ENCODE peak calls at places on chromosomes 7 and 10, in ten cellular contexts. One of them, this sample, is unnamed.

GRCh38 chr7:132575336-132575986 is 809 bp downstream of the PLXNA4 start:
- DNase-seq in kidney: peak; percentile 84
- DNase-seq in GM12865: no peak
- DNase-seq in fibroblast of pulmonary artery: peak; percentile 64
- DNase-seq in RWPE2: no peak
- DNase-seq in bronchial epithelial cell: peak; percentile 8
- DNase-seq in HCT116: no peak
- DNase-seq in cardiac muscle cell: peak; percentile 71
- DNase-seq in OCI-LY7: no peak
- DNase-seq in lower leg skin: peak; percentile 93
- DNase-seq in this sample: no peak

GRCh38 chr7:91239171-91239604 is 25.0 kb upstream of the FZD1 start:
- DNase-seq in HCT116: no peak
- DNase-seq in lower leg skin: no peak
- DNase-seq in bronchial epithelial cell: peak; percentile 7
- DNase-seq in kidney: no peak
- DNase-seq in GM12865: no peak
- DNase-seq in cardiac muscle cell: no peak
- DNase-seq in OCI-LY7: no peak
- DNase-seq in fibroblast of pulmonary artery: peak; percentile 91
- DNase-seq in RWPE2: no peak
- DNase-seq in this sample: no peak

GRCh38 chr10:121405953-121406352 is 192.3 kb downstream of the FGFR2 start:
- DNase-seq in kidney: no peak
- DNase-seq in HCT116: no peak
- DNase-seq in fibroblast of pulmonary artery: no peak
- DNase-seq in OCI-LY7: no peak
- DNase-seq in lower leg skin: no peak
- DNase-seq in bronchial epithelial cell: no peak
- DNase-seq in GM12865: no peak
- DNase-seq in RWPE2: no peak
- DNase-seq in cardiac muscle cell: no peak
- DNase-seq in this sample: no peak

GRCh38 chr10:76035010-76035727 is 603.7 kb downstream of the LRMDA start:
- DNase-seq in lower leg skin: no peak
- DNase-seq in kidney: no peak
- DNase-seq in RWPE2: no peak
- DNase-seq in HCT116: no peak
- DNase-seq in cardiac muscle cell: peak; percentile 37
- DNase-seq in bronchial epithelial cell: no peak
- DNase-seq in GM12865: no peak
- DNase-seq in OCI-LY7: no peak
- DNase-seq in fibroblast of pulmonary artery: no peak
- DNase-seq in this sample: no peak

GRCh38 chr7:3408814-3409595 is 108.0 kb downstream of the SDK1 start:
- DNase-seq in GM12865: peak; percentile 9
- DNase-seq in bronchial epithelial cell: no peak
- DNase-seq in cardiac muscle cell: no peak
- DNase-seq in RWPE2: no peak
- DNase-seq in OCI-LY7: no peak
- DNase-seq in fibroblast of pulmonary artery: no peak
- DNase-seq in lower leg skin: no peak
- DNase-seq in HCT116: no peak
- DNase-seq in kidney: no peak
- DNase-seq in this sample: no peak

GRCh38 chr7:100127866-100128601 is 1.3 kb downstream of the MBLAC1 start:
- DNase-seq in kidney: peak; percentile 80
- DNase-seq in RWPE2: no peak
- DNase-seq in lower leg skin: no peak
- DNase-seq in fibroblast of pulmonary artery: no peak
- DNase-seq in HCT116: no peak
- DNase-seq in GM12865: peak; percentile 37
- DNase-seq in cardiac muscle cell: peak; percentile 62
- DNase-seq in bronchial epithelial cell: no peak
- DNase-seq in OCI-LY7: peak; percentile 68
- DNase-seq in this sample: no peak

GRCh38 chr10:79938728-79939380 is 10.1 kb downstream of the SFTPD start:
- DNase-seq in lower leg skin: peak; percentile 85
- DNase-seq in RWPE2: no peak
- DNase-seq in kidney: no peak
- DNase-seq in bronchial epithelial cell: no peak
- DNase-seq in OCI-LY7: peak; percentile 40
- DNase-seq in HCT116: no peak
- DNase-seq in cardiac muscle cell: peak; percentile 7
- DNase-seq in GM12865: peak; percentile 20
- DNase-seq in fibroblast of pulmonary artery: no peak
- DNase-seq in this sample: no peak

GRCh38 chr10:18097524-18097923 is 42.7 kb upstream of the CACNB2 start:
- DNase-seq in GM12865: no peak
- DNase-seq in lower leg skin: no peak
- DNase-seq in fibroblast of pulmonary artery: peak; percentile 38
- DNase-seq in bronchial epithelial cell: peak; percentile 15
- DNase-seq in HCT116: no peak
- DNase-seq in OCI-LY7: no peak
- DNase-seq in kidney: no peak
- DNase-seq in cardiac muscle cell: no peak
- DNase-seq in RWPE2: no peak
- DNase-seq in this sample: no peak

GRCh38 chr7:101542527-101543241 is 86.4 kb downstream of the MYL10 start:
- DNase-seq in RWPE2: no peak
- DNase-seq in fibroblast of pulmonary artery: peak; percentile 49
- DNase-seq in GM12865: peak; percentile 68
- DNase-seq in kidney: no peak
- DNase-seq in HCT116: peak; percentile 33
- DNase-seq in lower leg skin: peak; percentile 93
- DNase-seq in cardiac muscle cell: peak; percentile 79
- DNase-seq in bronchial epithelial cell: peak; percentile 39
- DNase-seq in OCI-LY7: peak; percentile 76
- DNase-seq in this sample: no peak

DNA sequence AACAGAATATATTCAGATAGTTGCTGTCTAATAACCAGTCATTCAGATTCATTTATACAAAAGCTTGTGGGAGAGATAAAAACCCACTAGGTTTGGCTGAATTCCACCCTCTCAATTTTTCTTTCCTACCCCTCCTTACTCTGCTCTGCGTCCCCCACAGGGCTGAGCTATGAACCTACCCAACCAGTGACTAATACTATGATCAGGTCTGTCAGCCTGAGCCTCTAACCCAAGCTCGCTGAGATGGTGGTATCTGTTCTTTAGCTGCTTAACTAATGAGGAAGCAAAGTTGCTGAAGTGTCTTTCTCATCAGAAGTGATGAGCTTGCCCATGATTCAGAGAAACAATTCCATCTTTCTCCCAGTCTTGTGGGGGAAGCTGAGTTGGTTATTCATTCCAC is 248.7 kb upstream of the GPR26 start:
- DNase-seq in RWPE2: no peak
- DNase-seq in fibroblast of pulmonary artery: no peak
- DNase-seq in bronchial epithelial cell: no peak
- DNase-seq in OCI-LY7: no peak
- DNase-seq in kidney: no peak
- DNase-seq in lower leg skin: no peak
- DNase-seq in HCT116: no peak
- DNase-seq in cardiac muscle cell: no peak
- DNase-seq in GM12865: peak; percentile 10
- DNase-seq in this sample: no peak
- H3K4me3 ChIP-seq in RWPE2: no peak overlapping the region
- H3K4me3 ChIP-seq in fibroblast of pulmonary artery: no peak overlapping the region
- H3K4me3 ChIP-seq in bronchial epithelial cell: no peak overlapping the region
- H3K4me3 ChIP-seq in OCI-LY7: no peak overlapping the region
- H3K4me3 ChIP-seq in kidney: no peak overlapping the region
- H3K4me3 ChIP-seq in lower leg skin: no peak overlapping the region
- H3K4me3 ChIP-seq in HCT116: no peak overlapping the region
- H3K4me3 ChIP-seq in cardiac muscle cell: no peak overlapping the region
- H3K4me3 ChIP-seq in GM12865: no peak overlapping the region
- H3K4me3 ChIP-seq in this sample: no peak overlapping the region

GRCh38 chr7:71984348-71984747 is 427.8 kb downstream of the CALN1 start:
- DNase-seq in OCI-LY7: no peak
- DNase-seq in GM12865: no peak
- DNase-seq in HCT116: no peak
- DNase-seq in bronchial epithelial cell: no peak
- DNase-seq in kidney: no peak
- DNase-seq in cardiac muscle cell: no peak
- DNase-seq in RWPE2: no peak
- DNase-seq in fibroblast of pulmonary artery: no peak
- DNase-seq in lower leg skin: no peak
- DNase-seq in this sample: no peak

GRCh38 chr7:71982847-71983246 is 429.3 kb downstream of the CALN1 start:
- DNase-seq in RWPE2: no peak
- DNase-seq in cardiac muscle cell: no peak
- DNase-seq in bronchial epithelial cell: no peak
- DNase-seq in OCI-LY7: no peak
- DNase-seq in kidney: no peak
- DNase-seq in fibroblast of pulmonary artery: no peak
- DNase-seq in lower leg skin: no peak
- DNase-seq in GM12865: peak; percentile 15
- DNase-seq in HCT116: no peak
- DNase-seq in this sample: no peak

GRCh38 chr7:71988176-71988575 is 424.0 kb downstream of the CALN1 start:
- DNase-seq in OCI-LY7: no peak
- DNase-seq in cardiac muscle cell: no peak
- DNase-seq in fibroblast of pulmonary artery: no peak
- DNase-seq in RWPE2: no peak
- DNase-seq in kidney: no peak
- DNase-seq in GM12865: no peak
- DNase-seq in bronchial epithelial cell: no peak
- DNase-seq in HCT116: no peak
- DNase-seq in lower leg skin: no peak
- DNase-seq in this sample: no peak

GRCh38 chr7:71990138-71990462 is 422.0 kb downstream of the CALN1 start:
- DNase-seq in GM12865: no peak
- DNase-seq in bronchial epithelial cell: no peak
- DNase-seq in cardiac muscle cell: no peak
- DNase-seq in lower leg skin: no peak
- DNase-seq in kidney: no peak
- DNase-seq in OCI-LY7: no peak
- DNase-seq in fibroblast of pulmonary artery: no peak
- DNase-seq in RWPE2: no peak
- DNase-seq in HCT116: no peak
- DNase-seq in this sample: no peak

DNA sequence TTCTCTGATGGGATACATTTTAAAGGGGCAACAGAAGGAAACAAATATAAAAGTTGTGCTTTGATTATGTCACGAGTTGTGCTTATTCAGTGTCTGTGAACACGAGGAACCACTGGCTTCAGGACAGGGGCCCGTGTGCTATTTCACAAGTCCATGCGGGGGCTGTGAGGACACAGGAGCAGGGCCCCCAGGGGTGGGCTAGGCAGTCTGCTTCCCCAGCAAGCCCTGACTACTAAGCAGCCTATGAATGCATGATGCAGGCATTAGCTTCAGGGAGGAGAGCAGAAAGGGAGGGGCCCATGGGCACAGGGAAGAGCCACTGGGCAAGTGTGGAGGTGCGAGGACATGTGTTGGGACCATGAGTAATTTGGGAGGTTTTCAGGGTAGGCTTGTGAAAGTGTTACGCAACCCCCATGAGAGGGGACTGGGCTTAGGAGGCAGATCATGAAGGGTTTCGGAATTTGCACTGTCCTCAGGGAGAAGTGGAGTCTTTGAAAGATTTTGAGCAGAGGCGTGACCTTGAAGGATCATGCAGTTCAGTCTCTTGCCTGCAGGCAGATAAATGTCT is 424.9 kb downstream of the CALN1 start:
- DNase-seq in OCI-LY7: no peak
- DNase-seq in kidney: no peak
- DNase-seq in lower leg skin: no peak
- DNase-seq in bronchial epithelial cell: no peak
- DNase-seq in RWPE2: no peak
- DNase-seq in fibroblast of pulmonary artery: no peak
- DNase-seq in cardiac muscle cell: no peak
- DNase-seq in GM12865: no peak
- DNase-seq in HCT116: no peak
- DNase-seq in this sample: no peak
- TF ChIP-seq CTCF in OCI-LY7: no peak
- TF ChIP-seq CTCF in kidney: no peak
- TF ChIP-seq CTCF in lower leg skin: no peak
- TF ChIP-seq CTCF in bronchial epithelial cell: no peak
- TF ChIP-seq CTCF in RWPE2: no peak
- TF ChIP-seq CTCF in fibroblast of pulmonary artery: no peak
- TF ChIP-seq CTCF in cardiac muscle cell: no peak
- TF ChIP-seq CTCF in GM12865: no peak
- TF ChIP-seq CTCF in HCT116: no peak
- TF ChIP-seq CTCF in this sample: no peak

DNA sequence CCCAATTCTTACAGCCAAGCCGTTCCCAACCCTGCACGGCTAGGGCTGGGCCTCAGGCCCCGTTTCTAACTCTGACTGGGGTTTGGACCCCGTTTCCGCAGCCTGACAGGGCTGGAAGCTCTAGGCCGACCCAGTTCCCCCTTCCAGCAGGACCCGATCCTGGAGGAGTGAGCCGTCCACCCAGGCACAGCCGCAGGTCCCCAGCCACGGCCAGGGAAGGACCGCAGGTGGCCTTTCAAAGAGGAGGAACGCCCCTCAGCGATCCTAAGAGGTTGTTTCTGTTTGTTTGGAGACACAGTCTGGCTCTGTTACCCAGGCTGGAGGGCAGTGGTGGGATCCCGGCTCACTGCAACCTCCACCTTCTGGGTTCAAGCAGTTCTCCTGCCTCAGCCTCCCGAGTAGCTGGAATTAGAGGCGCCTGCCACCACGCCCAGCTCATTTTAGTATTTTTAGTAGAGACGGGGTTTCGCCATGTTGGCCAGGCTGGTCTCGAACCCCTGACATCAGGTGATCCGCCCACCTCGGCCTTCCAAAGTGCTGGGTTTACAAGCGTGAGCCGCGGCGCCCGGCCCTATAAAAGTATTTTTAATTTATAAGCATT is 778 bp upstream of the GET4 start:
- DNase-seq in OCI-LY7: no peak
- DNase-seq in bronchial epithelial cell: no peak
- DNase-seq in lower leg skin: no peak
- DNase-seq in HCT116: no peak
- DNase-seq in GM12865: no peak
- DNase-seq in cardiac muscle cell: no peak
- DNase-seq in kidney: peak; percentile 88
- DNase-seq in RWPE2: peak; percentile 67
- DNase-seq in fibroblast of pulmonary artery: no peak
- DNase-seq in this sample: no peak
- H3K4me3 ChIP-seq in OCI-LY7: peak overlapping the region; percentile 50
- H3K4me3 ChIP-seq in bronchial epithelial cell: peak overlapping the region; percentile 27
- H3K4me3 ChIP-seq in lower leg skin: no peak overlapping the region
- H3K4me3 ChIP-seq in HCT116: peak overlapping the region; percentile 44
- H3K4me3 ChIP-seq in GM12865: peak overlapping the region; percentile 52
- H3K4me3 ChIP-seq in cardiac muscle cell: no peak overlapping the region
- H3K4me3 ChIP-seq in kidney: no peak overlapping the region
- H3K4me3 ChIP-seq in RWPE2: peak overlapping the region; percentile 28
- H3K4me3 ChIP-seq in fibroblast of pulmonary artery: peak overlapping the region; percentile 37
- H3K4me3 ChIP-seq in this sample: peak overlapping the region; percentile 50

DNA sequence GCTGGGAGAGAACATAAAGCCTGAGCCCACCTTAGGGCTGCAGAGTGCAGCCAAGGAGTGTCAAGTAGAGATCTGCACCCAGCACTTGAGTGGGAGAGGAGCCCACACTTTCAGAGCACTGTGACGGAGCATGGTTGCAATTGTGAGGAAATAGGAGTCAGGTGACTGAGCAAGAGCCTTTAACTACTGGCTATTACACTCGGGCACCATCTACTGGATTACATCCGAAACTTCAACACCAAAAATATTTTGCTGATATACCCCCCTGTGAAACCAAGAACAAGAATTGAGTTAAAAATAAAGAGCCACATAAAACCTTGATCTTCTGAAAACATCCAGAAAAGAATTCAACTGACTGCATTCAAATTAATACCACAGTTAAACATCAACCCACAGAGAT is 657.9 kb downstream of the NXPH1 start:
- DNase-seq in OCI-LY7: peak; percentile 14
- DNase-seq in lower leg skin: no peak
- DNase-seq in bronchial epithelial cell: no peak
- DNase-seq in HCT116: no peak
- DNase-seq in GM12865: peak; percentile 42
- DNase-seq in kidney: no peak
- DNase-seq in fibroblast of pulmonary artery: no peak
- DNase-seq in cardiac muscle cell: no peak
- DNase-seq in RWPE2: no peak
- DNase-seq in this sample: no peak
- TF ChIP-seq CTCF in OCI-LY7: peak; percentile 63
- TF ChIP-seq CTCF in lower leg skin: no peak
- TF ChIP-seq CTCF in bronchial epithelial cell: no peak
- TF ChIP-seq CTCF in HCT116: peak; percentile 31
- TF ChIP-seq CTCF in GM12865: peak; percentile 41
- TF ChIP-seq CTCF in kidney: no peak
- TF ChIP-seq CTCF in fibroblast of pulmonary artery: no peak
- TF ChIP-seq CTCF in cardiac muscle cell: no peak
- TF ChIP-seq CTCF in RWPE2: peak; percentile 28
- TF ChIP-seq CTCF in this sample: peak; percentile 24

This sample was measured in LNCaP clone FGC.